ENCODE peak calls at places on chromosomes 12 and 14, in four cellular contexts. A, P, H and U are unnamed samples.

GRCh38 chr14:78448483-78449094 is 278.4 kb downstream of the NRXN3 start:
- DNase-seq in P (peak), H (no peak), A (peak), U (peak)

GRCh38 chr14:100988011-100988410 is 84.5 kb upstream of the RTL1 start:
- DNase-seq in A (no peak), P (no peak), H (peak), U (no peak)

GRCh38 chr14:77053046-77053841 is 24.7 kb upstream of the IRF2BPL start:
- DNase-seq in P (no peak), A (peak), H (peak), U (peak)

GRCh38 chr14:29955087-29955486 is 27.4 kb upstream of the PRKD1 start:
- DNase-seq in A (no peak), P (no peak), H (peak), U (no peak)

GRCh38 chr12:27821259-27821973 is 41.4 kb upstream of the MANSC4 start:
- DNase-seq in H (peak), P (peak), A (peak), U (peak)

GRCh38 chr12:752673-753400 is 458 bp downstream of the WNK1 start:
- DNase-seq in P (no peak), A (peak), H (peak), U (peak)

GRCh38 chr12:124097681-124098080 is 124.7 kb downstream of the ZNF664 start:
- DNase-seq in P (no peak), A (no peak), H (no peak), U (no peak)

GRCh38 chr14:73887116-73887490 is 444 bp downstream of the ZNF410 start:
- DNase-seq in P (no peak), H (peak), A (no peak), U (no peak)

GRCh38 chr12:123958462-123958861 is 14.2 kb downstream of the CCDC92 start:
- DNase-seq in A (no peak), P (no peak), H (no peak), U (no peak)

GRCh38 chr12:89863332-89863938 is 154.8 kb upstream of the ATP2B1 start:
- DNase-seq in A (no peak), P (peak), H (no peak), U (no peak)

GRCh38 chr12:125186471-125187147 is 121.4 kb downstream of the AACS start:
- DNase-seq in H (no peak), A (no peak), P (no peak), U (no peak)
- H3K4me3 ChIP-seq in H (no peak), A (no peak), P (no peak), U (peak)

GRCh38 chr12:19528750-19529149 is 89.5 kb downstream of the AEBP2 start:
- DNase-seq in A (no peak), H (no peak), P (no peak), U (no peak)
- H3K27ac ChIP-seq in A (no peak), H (peak), P (no peak), U (no peak)

GRCh38 chr12:105107176-105107496 is 395 bp upstream of the WASHC4 start:
- DNase-seq in P (no peak), A (no peak), H (peak), U (no peak)

GRCh38 chr12:105107497-105108371 is at the start of gene WASHC4:
- DNase-seq in A (peak), P (peak), H (peak), U (peak)

GRCh38 chr12:105106621-105107020 is 910 bp upstream of the WASHC4 start:
- DNase-seq in P (no peak), H (no peak), A (no peak), U (no peak)

GRCh38 chr12:105110851-105111250 is 3.3 kb downstream of the WASHC4 start:
- DNase-seq in P (no peak), H (no peak), A (no peak), U (no peak)

GRCh38 chr12:105109465-105110212 is 2.1 kb downstream of the WASHC4 start:
- DNase-seq in H (peak), P (peak), A (no peak), U (no peak)
- H3K4me3 ChIP-seq in H (peak), P (peak), A (no peak), U (no peak)

GRCh38 chr14:91555531-91555930 is 45.4 kb upstream of the PPP4R3A start:
- DNase-seq in A (no peak), P (no peak), H (no peak), U (no peak)
- H3K27ac ChIP-seq in A (no peak), P (no peak), H (no peak), U (no peak)

GRCh38 chr14:37036669-37037341 is 135.6 kb downstream of the SLC25A21 start:
- DNase-seq in P (no peak), H (peak), A (no peak), U (no peak)
- H3K4me3 ChIP-seq in P (no peak), H (no peak), A (no peak), U (no peak)

DNA sequence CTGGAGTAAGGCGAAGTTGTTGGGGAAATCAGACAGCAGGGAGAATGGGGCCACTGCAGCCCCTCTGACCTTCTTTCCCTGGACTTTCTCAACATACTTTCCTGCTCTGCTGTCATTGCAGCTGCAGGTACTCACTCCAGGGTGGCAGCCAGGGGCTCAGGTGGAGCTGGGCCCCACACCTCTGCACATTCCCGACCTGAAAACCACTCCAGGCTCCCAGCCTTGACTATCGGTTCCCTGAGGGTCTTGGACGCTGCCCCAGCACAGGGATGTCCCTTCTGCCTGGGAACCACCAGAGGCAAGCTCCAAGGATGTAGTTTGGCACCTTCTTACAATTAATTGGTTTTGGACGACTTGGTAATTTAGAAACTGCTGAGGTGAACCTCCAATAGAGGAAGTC is 24.8 kb upstream of the CAPRIN2 start:
- DNase-seq in H (no peak), P (no peak), A (no peak), U (no peak)
- H3K27ac ChIP-seq in H (no peak), P (no peak), A (no peak), U (no peak)

GRCh38 chr12:25005376-25005775 is 56.5 kb upstream of the BCAT1 start:
- DNase-seq in H (no peak), P (peak), A (no peak), U (no peak)
- H3K4me3 ChIP-seq in H (no peak), P (peak), A (no peak), U (no peak)

GRCh38 chr12:12822886-12823285 is 9.7 kb downstream of the DDX47 start:
- DNase-seq in H (peak), P (no peak), A (no peak), U (no peak)
- H3K27ac ChIP-seq in H (peak), P (peak), A (peak), U (no peak)

GRCh38 chr12:120194534-120195395 is at the start of gene GCN1:
- DNase-seq in H (peak), P (no peak), A (peak), U (peak)
- H3K4me3 ChIP-seq in H (peak), P (peak), A (peak), U (peak)